ENCODE peak calls at places on chromosome 5, in eight cellular contexts. One of them, this sample, is unnamed.

GRCh38 chr5:160802567-160802966 is 49.4 kb downstream of the ATP10B start:
- DNase-seq in SK-N-SH: no peak
- DNase-seq in suprapubic skin: no peak
- DNase-seq in tibial nerve: no peak
- DNase-seq in K562: no peak
- DNase-seq in esophagus muscularis mucosa: no peak
- DNase-seq in A549: no peak
- DNase-seq in ovary: no peak
- DNase-seq in this sample: no peak

GRCh38 chr5:138504799-138505198 is 38.2 kb downstream of the ETF1 start:
- DNase-seq in ovary: no peak
- DNase-seq in esophagus muscularis mucosa: no peak
- DNase-seq in suprapubic skin: no peak
- DNase-seq in K562: no peak
- DNase-seq in tibial nerve: no peak
- DNase-seq in SK-N-SH: no peak
- DNase-seq in A549: no peak
- DNase-seq in this sample: peak

GRCh38 chr5:55154893-55155292 is 5.1 kb upstream of the GPX8 start:
- DNase-seq in esophagus muscularis mucosa: no peak
- DNase-seq in K562: no peak
- DNase-seq in SK-N-SH: no peak
- DNase-seq in tibial nerve: no peak
- DNase-seq in ovary: no peak
- DNase-seq in A549: no peak
- DNase-seq in suprapubic skin: no peak
- DNase-seq in this sample: no peak

GRCh38 chr5:141867139-141867538 is 11.1 kb downstream of the PCDH1 start:
- DNase-seq in K562: no peak
- DNase-seq in ovary: no peak
- DNase-seq in esophagus muscularis mucosa: no peak
- DNase-seq in A549: no peak
- DNase-seq in SK-N-SH: no peak
- DNase-seq in tibial nerve: no peak
- DNase-seq in suprapubic skin: no peak
- DNase-seq in this sample: peak

GRCh38 chr5:87340716-87341115 is 72.0 kb downstream of the CCNH start:
- DNase-seq in tibial nerve: no peak
- DNase-seq in A549: no peak
- DNase-seq in SK-N-SH: peak
- DNase-seq in esophagus muscularis mucosa: no peak
- DNase-seq in suprapubic skin: no peak
- DNase-seq in K562: no peak
- DNase-seq in ovary: no peak
- DNase-seq in this sample: no peak

GRCh38 chr5:148924817-148925216 is 98.4 kb downstream of the ADRB2 start:
- DNase-seq in suprapubic skin: peak
- DNase-seq in tibial nerve: peak
- DNase-seq in A549: no peak
- DNase-seq in SK-N-SH: no peak
- DNase-seq in esophagus muscularis mucosa: no peak
- DNase-seq in ovary: no peak
- DNase-seq in K562: no peak
- DNase-seq in this sample: peak

GRCh38 chr5:66617223-66617861 is 21.1 kb downstream of the MAST4 start:
- DNase-seq in A549: no peak
- DNase-seq in K562: no peak
- DNase-seq in ovary: no peak
- DNase-seq in tibial nerve: no peak
- DNase-seq in suprapubic skin: no peak
- DNase-seq in esophagus muscularis mucosa: no peak
- DNase-seq in SK-N-SH: no peak
- DNase-seq in this sample: no peak

GRCh38 chr5:20555034-20555433 is 567.0 kb upstream of the CDH18 start:
- DNase-seq in A549: peak
- DNase-seq in SK-N-SH: no peak
- DNase-seq in esophagus muscularis mucosa: no peak
- DNase-seq in tibial nerve: no peak
- DNase-seq in K562: no peak
- DNase-seq in ovary: no peak
- DNase-seq in suprapubic skin: no peak
- DNase-seq in this sample: no peak

GRCh38 chr5:16945163-16945562 is 9.1 kb upstream of the MYO10 start:
- DNase-seq in ovary: no peak
- DNase-seq in SK-N-SH: no peak
- DNase-seq in esophagus muscularis mucosa: no peak
- DNase-seq in tibial nerve: no peak
- DNase-seq in suprapubic skin: no peak
- DNase-seq in A549: no peak
- DNase-seq in K562: no peak
- DNase-seq in this sample: no peak

GRCh38 chr5:66113160-66113559 is 30.9 kb upstream of the SREK1 start:
- DNase-seq in esophagus muscularis mucosa: no peak
- DNase-seq in A549: peak
- DNase-seq in K562: no peak
- DNase-seq in ovary: no peak
- DNase-seq in suprapubic skin: no peak
- DNase-seq in SK-N-SH: no peak
- DNase-seq in tibial nerve: no peak
- DNase-seq in this sample: no peak

DNA sequence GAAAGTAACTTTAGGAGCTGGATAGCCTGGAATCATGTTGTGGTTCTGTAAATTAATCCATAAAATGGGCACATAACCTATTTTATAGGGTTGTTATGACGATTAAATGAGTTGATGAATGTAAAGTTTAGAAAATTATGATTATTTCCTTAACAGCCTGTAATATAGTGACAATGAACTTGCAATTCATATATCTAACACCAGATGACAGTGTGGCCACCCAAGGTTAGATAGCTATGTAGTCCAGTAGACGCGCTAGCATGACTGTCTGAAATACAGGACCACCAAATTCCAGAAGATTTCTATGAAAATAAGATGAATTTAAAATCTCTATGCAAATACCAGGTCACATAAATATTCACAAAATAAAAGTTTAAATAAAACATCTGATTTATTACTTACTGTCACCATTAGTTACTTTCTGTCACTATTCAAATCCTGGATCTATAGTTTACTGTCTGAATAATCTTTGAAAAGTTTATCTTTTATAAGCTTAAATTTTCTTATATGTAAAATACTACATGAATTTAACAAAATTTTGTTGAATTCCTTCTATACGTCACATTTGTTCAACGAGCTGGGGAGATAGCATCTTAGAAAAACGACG is 26.1 kb upstream of the MACIR start:
- DNase-seq in suprapubic skin: no peak
- DNase-seq in esophagus muscularis mucosa: no peak
- DNase-seq in K562: peak
- DNase-seq in SK-N-SH: peak
- DNase-seq in tibial nerve: peak
- DNase-seq in ovary: no peak
- DNase-seq in A549: peak
- DNase-seq in this sample: no peak
- TF ChIP-seq EP300 in suprapubic skin: no peak
- TF ChIP-seq EP300 in esophagus muscularis mucosa: no peak
- TF ChIP-seq EP300 in K562: no peak
- TF ChIP-seq EP300 in SK-N-SH: no peak
- TF ChIP-seq EP300 in tibial nerve: no peak
- TF ChIP-seq EP300 in ovary: no peak
- TF ChIP-seq EP300 in A549: no peak
- TF ChIP-seq EP300 in this sample: no peak

GRCh38 chr5:75023368-75024159 is 28.8 kb downstream of the GCNT4 start:
- DNase-seq in K562: no peak
- DNase-seq in SK-N-SH: no peak
- DNase-seq in A549: no peak
- DNase-seq in suprapubic skin: no peak
- DNase-seq in esophagus muscularis mucosa: peak
- DNase-seq in tibial nerve: no peak
- DNase-seq in ovary: no peak
- DNase-seq in this sample: no peak
- TF ChIP-seq EP300 in K562: no peak
- TF ChIP-seq EP300 in SK-N-SH: no peak
- TF ChIP-seq EP300 in A549: no peak
- TF ChIP-seq EP300 in suprapubic skin: no peak
- TF ChIP-seq EP300 in esophagus muscularis mucosa: no peak
- TF ChIP-seq EP300 in tibial nerve: no peak
- TF ChIP-seq EP300 in ovary: no peak
- TF ChIP-seq EP300 in this sample: no peak

DNA sequence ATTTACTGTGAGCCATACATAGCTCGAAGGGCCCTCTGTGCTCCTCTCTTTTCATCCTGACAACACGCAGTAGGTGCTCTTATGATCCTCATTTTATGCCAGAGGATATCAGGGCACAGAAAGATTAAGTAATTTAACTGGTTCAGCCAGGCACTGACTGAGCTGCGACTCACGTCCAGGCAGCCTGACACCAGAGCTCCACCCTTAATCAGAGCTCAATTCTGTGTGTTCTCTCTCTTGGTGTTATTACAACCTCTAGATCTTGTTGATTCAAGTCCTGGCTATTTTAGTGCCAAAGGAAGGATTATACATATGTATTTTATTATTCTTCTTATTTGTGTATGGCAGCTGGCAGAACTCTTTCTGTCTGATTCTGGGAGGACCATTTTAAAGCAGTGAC is 59.7 kb downstream of the OSMR start:
- DNase-seq in esophagus muscularis mucosa: no peak
- DNase-seq in ovary: no peak
- DNase-seq in A549: no peak
- DNase-seq in tibial nerve: no peak
- DNase-seq in K562: no peak
- DNase-seq in suprapubic skin: no peak
- DNase-seq in SK-N-SH: no peak
- DNase-seq in this sample: no peak
- TF ChIP-seq EP300 in esophagus muscularis mucosa: no peak
- TF ChIP-seq EP300 in ovary: no peak
- TF ChIP-seq EP300 in A549: no peak
- TF ChIP-seq EP300 in tibial nerve: no peak
- TF ChIP-seq EP300 in K562: no peak
- TF ChIP-seq EP300 in suprapubic skin: no peak
- TF ChIP-seq EP300 in SK-N-SH: no peak
- TF ChIP-seq EP300 in this sample: no peak

DNA sequence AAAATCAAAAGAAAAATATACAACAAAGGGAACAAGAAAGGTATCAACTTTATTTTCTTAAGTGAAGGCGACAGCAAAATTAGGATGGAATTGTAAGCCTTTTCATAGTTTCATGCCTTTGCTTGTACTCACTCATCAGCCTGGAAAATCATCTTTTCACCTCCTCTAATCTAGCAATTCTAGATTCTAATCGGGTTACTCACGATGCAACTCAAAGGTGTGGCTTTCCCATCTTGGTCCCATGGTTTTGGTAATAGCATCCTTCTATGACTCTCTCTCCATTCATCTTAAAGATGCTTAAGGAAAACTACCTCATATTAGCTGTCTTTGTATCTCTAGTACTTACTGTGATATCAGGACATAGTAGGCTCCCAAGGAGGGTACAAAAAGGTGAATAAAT is 30.5 kb downstream of the DNAH5 start:
- DNase-seq in K562: no peak
- DNase-seq in ovary: no peak
- DNase-seq in SK-N-SH: no peak
- DNase-seq in suprapubic skin: no peak
- DNase-seq in A549: no peak
- DNase-seq in tibial nerve: no peak
- DNase-seq in esophagus muscularis mucosa: no peak
- DNase-seq in this sample: no peak
- TF ChIP-seq EP300 in K562: no peak
- TF ChIP-seq EP300 in ovary: no peak
- TF ChIP-seq EP300 in SK-N-SH: no peak
- TF ChIP-seq EP300 in suprapubic skin: no peak
- TF ChIP-seq EP300 in A549: no peak
- TF ChIP-seq EP300 in tibial nerve: no peak
- TF ChIP-seq EP300 in esophagus muscularis mucosa: no peak
- TF ChIP-seq EP300 in this sample: no peak

DNA sequence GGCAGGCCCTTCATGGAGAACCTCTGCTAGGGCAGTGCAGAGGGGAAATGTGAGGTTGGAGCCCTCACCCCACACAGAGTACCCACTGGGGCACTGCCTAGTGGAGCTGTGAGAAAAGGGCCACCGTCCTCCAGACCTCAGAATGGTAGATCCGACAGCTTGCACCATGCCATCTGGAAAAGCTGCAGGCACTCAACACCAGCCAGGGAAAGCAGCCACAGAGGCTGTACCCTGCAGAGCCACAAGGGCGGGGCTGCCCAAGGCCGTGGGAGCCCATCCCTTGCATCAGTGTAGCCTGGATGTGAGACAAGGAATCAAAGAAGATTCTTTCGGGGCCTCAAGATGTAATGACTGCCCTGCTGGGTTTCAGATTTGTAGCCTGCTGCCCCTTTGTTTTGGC is 16.5 kb upstream of the ZDHHC11 start:
- DNase-seq in A549: no peak
- DNase-seq in K562: no peak
- DNase-seq in tibial nerve: no peak
- DNase-seq in esophagus muscularis mucosa: no peak
- DNase-seq in ovary: no peak
- DNase-seq in SK-N-SH: no peak
- DNase-seq in suprapubic skin: no peak
- DNase-seq in this sample: no peak
- TF ChIP-seq EP300 in A549: no peak
- TF ChIP-seq EP300 in K562: no peak
- TF ChIP-seq EP300 in tibial nerve: no peak
- TF ChIP-seq EP300 in esophagus muscularis mucosa: no peak
- TF ChIP-seq EP300 in ovary: no peak
- TF ChIP-seq EP300 in SK-N-SH: no peak
- TF ChIP-seq EP300 in suprapubic skin: no peak
- TF ChIP-seq EP300 in this sample: no peak

GRCh38 chr5:181245427-181246275 is 1.9 kb upstream of the RACK1 start:
- DNase-seq in SK-N-SH: peak
- DNase-seq in esophagus muscularis mucosa: no peak
- DNase-seq in ovary: no peak
- DNase-seq in suprapubic skin: peak
- DNase-seq in K562: no peak
- DNase-seq in tibial nerve: no peak
- DNase-seq in A549: no peak
- DNase-seq in this sample: no peak
- TF ChIP-seq EP300 in SK-N-SH: no peak
- TF ChIP-seq EP300 in esophagus muscularis mucosa: no peak
- TF ChIP-seq EP300 in ovary: no peak
- TF ChIP-seq EP300 in suprapubic skin: no peak
- TF ChIP-seq EP300 in K562: no peak
- TF ChIP-seq EP300 in tibial nerve: no peak
- TF ChIP-seq EP300 in A549: no peak
- TF ChIP-seq EP300 in this sample: no peak

DNA sequence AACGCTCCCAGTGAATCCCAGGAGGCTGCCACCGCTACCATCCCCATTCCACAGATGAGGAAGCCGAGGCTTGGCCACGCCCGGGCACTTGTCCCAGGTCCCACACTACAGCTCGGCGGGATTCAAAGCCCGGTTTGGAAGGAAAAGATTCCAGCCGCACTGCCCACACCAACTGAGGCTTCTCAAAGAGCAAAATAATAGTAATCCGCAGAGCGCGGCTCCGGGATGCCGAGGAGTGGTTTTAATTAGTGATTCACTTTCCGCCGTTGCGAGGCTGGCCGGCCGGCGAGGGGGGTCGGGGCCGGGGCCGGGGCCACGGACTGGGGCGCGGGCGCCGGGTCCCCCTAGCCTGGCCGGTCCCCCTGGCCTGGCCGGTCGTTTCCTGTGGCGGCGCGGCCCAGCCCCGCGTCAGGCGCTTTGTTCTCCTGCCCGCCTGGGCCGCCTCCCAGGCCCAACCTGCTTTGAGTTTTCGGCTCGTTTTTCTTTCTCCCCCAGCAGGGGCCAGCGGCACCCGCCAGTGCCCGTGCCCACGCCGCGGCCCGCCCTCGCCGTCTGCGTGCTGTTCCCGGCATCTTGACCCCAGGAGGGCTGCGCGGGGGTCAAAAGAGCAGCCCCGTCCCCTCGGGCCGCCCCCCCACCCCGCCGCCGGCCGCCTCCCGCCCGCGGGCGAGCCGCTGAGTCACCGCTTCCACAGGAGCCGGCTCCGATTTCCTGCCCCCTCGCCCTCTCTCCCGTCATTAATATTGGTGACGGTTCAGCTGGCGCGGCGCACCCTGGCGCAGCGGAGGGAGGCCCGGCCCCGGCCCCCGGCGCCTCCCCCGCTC is 31.2 kb downstream of the FGF18 start:
- DNase-seq in tibial nerve: peak
- DNase-seq in SK-N-SH: no peak
- DNase-seq in suprapubic skin: peak
- DNase-seq in K562: peak
- DNase-seq in ovary: peak
- DNase-seq in A549: no peak
- DNase-seq in esophagus muscularis mucosa: no peak
- DNase-seq in this sample: peak
- TF ChIP-seq EP300 in tibial nerve: no peak
- TF ChIP-seq EP300 in SK-N-SH: no peak
- TF ChIP-seq EP300 in suprapubic skin: no peak
- TF ChIP-seq EP300 in K562: no peak
- TF ChIP-seq EP300 in ovary: no peak
- TF ChIP-seq EP300 in A549: no peak
- TF ChIP-seq EP300 in esophagus muscularis mucosa: no peak
- TF ChIP-seq EP300 in this sample: no peak

This sample was measured in stomach.